ENCODE peak calls at places on chromosomes 3 and 15, in five cellular contexts. C, S, A, E and I are unnamed samples.

GRCh38 chr3:122055215-122055614 is at the start of gene CD86:
- DNase-seq in A (no peak), S (peak; percentile 67), C (no peak), E (no peak), I (no peak)

GRCh38 chr15:57057134-57057930 is 138.9 kb downstream of the TCF12 start:
- DNase-seq in A (no peak), C (no peak), E (no peak), S (no peak), I (no peak)

GRCh38 chr3:53566450-53567145 is 72.2 kb downstream of the CACNA1D start:
- DNase-seq in S (no peak), A (no peak), E (no peak), C (no peak), I (no peak)

GRCh38 chr3:15271785-15272381 is 60.5 kb downstream of the SH3BP5 start:
- DNase-seq in C (no peak), S (peak; percentile 93), A (no peak), E (no peak), I (no peak)

GRCh38 chr3:159861369-159861987 is 127.2 kb upstream of the IL12A start:
- DNase-seq in A (no peak), C (no peak), E (no peak), S (no peak), I (no peak)

GRCh38 chr3:45936261-45936660 is 7.0 kb upstream of the CXCR6 start:
- DNase-seq in E (no peak), S (no peak), A (no peak), C (no peak), I (no peak)

GRCh38 chr15:74406992-74407705 is 26.6 kb downstream of the SEMA7A start:
- DNase-seq in E (peak; percentile 39), A (peak; percentile 88), S (no peak), C (peak; percentile 78), I (no peak)

GRCh38 chr15:45795487-45796069 is 160.7 kb downstream of the SQOR start:
- DNase-seq in E (peak; percentile 38), C (peak; percentile 30), A (peak; percentile 56), S (peak; percentile 20), I (peak; percentile 30)

GRCh38 chr3:34584971-34585370 is 786.5 kb downstream of the PDCD6IP start:
- DNase-seq in E (no peak), C (no peak), A (no peak), S (no peak), I (no peak)

GRCh38 chr3:147413712-147414325 is 4.7 kb downstream of the ZIC1 start:
- DNase-seq in C (no peak), S (no peak), E (no peak), A (no peak), I (no peak)

GRCh38 chr15:76467136-76467535 is 130.6 kb downstream of the ISL2 start:
- DNase-seq in S (no peak), A (no peak), C (no peak), E (no peak), I (no peak)

GRCh38 chr3:42690191-42690590 is 4.9 kb downstream of the KLHL40 start:
- DNase-seq in C (no peak), E (no peak), S (no peak), A (no peak), I (no peak)

GRCh38 chr3:68972358-68972979 is 40.1 kb upstream of the TAFA4 start:
- DNase-seq in A (peak; percentile 71), E (peak; percentile 80), S (no peak), C (peak; percentile 66), I (peak; percentile 85)
- TF ChIP-seq CTCF in A (peak; percentile 82), E (peak; percentile 99), S (peak; percentile 63), C (peak; percentile 85), I (peak; percentile 32)

GRCh38 chr3:173529062-173529711 is 131.6 kb downstream of the NLGN1 start:
- DNase-seq in E (peak; percentile 34), S (no peak), A (peak; percentile 6), C (peak; percentile 5), I (peak; percentile 18)
- TF ChIP-seq CTCF in E (peak; percentile 76), S (peak; percentile 35), A (peak; percentile 48), C (peak; percentile 46), I (peak; percentile 68)

DNA sequence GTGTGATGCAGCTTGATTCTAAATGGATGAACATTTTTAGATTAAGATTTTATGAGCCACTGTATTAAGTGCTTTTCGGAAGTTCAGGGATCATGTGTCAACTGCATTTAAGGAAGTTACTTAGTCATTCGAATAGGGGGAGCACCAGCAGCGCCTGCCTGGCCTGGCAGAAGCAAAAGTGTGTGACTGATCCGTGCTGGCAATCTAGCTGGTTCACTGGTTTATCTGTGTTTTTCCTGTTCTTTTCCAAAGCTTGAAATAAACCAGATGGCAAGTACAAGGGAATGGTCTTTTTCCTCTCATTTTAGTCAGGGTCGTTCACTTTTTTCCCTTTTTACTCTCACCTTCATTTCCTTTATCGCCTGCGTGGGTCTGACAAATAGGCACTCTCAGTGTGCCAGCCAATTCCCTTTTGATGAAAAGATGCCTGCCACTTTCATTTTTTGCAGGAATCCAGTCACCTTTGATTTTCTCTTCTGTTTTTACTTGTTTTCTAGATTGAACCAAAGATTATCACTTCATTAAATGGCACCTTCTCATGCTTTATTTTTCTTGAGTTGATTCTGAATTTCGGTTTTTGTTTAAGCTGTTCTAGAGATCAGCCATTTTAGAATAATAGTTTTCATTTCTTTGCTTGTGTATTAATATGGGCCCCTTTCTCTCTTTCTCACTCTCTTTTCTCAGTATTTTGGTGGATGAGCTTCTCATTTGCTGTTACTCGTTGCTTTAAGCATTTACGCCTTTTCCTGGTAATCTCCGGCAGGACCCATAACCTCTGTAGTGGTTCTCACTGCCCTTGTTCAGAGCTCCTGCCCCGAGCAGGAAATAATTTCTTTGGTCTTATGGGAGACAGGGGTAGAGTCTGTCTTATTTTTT is 2.8 kb downstream of the ABHD2 start:
- DNase-seq in A (peak; percentile 89), E (peak; percentile 68), S (peak; percentile 28), C (peak; percentile 80), I (no peak)
- TF ChIP-seq CTCF in A (no peak), E (no peak), S (no peak), C (peak; percentile 21), I (no peak)

GRCh38 chr3:110077093-110077492 is 739.7 kb upstream of the DPPA4 start:
- DNase-seq in E (no peak), S (no peak), A (no peak), C (no peak), I (no peak)
- TF ChIP-seq CTCF in E (no peak), S (no peak), A (no peak), C (no peak), I (no peak)